ENCODE peak calls at places on chromosome 5, in nine cellular contexts. Q, W, H, Y, M, K, B, X and P are unnamed samples.

GRCh38 chr5:173963867-173964429 is 25.0 kb upstream of the C5orf47 start:
- DNase-seq in K (no peak), Q (no peak), H (no peak), X (peak), W (no peak), M (no peak), B (no peak), Y (peak), P (no peak)

GRCh38 chr5:172452398-172453205 is 1.7 kb downstream of the SH3PXD2B start:
- DNase-seq in M (peak), X (no peak), H (no peak), K (peak), B (no peak), Y (peak), W (no peak), Q (peak), P (no peak)

GRCh38 chr5:8184455-8185063 is 315.6 kb downstream of the MTRR start:
- DNase-seq in B (peak), K (peak), M (no peak), W (peak), H (no peak), X (peak), Q (peak), Y (peak), P (no peak)

GRCh38 chr5:91469517-91470165 is 86.5 kb upstream of the ARRDC3 start:
- DNase-seq in W (no peak), H (no peak), M (peak), B (no peak), K (no peak), Q (no peak), X (no peak), Y (no peak), P (peak)

GRCh38 chr5:54663876-54664275 is 146.3 kb downstream of the SNX18 start:
- DNase-seq in B (no peak), Y (peak), Q (peak), H (peak), M (peak), W (no peak), X (no peak), K (no peak), P (no peak)

GRCh38 chr5:68381060-68381459 is 165.5 kb downstream of the PIK3R1 start:
- DNase-seq in Q (no peak), M (no peak), K (no peak), B (no peak), H (no peak), Y (no peak), W (no peak), X (no peak), P (no peak)

GRCh38 chr5:56581426-56581825 is 233.9 kb upstream of the MAP3K1 start:
- DNase-seq in Y (no peak), B (no peak), K (no peak), W (no peak), X (no peak), Q (no peak), H (no peak), M (no peak), P (no peak)

GRCh38 chr5:181171782-181172181 is 24.4 kb downstream of the OR2V2 start:
- DNase-seq in Y (no peak), X (no peak), Q (no peak), B (no peak), K (no peak), W (no peak), H (no peak), M (no peak), P (no peak)

GRCh38 chr5:176542135-176542595 is 5.0 kb upstream of the RNF44 start:
- DNase-seq in B (peak), K (peak), H (peak), X (no peak), Q (no peak), M (no peak), Y (no peak), W (peak), P (no peak)

GRCh38 chr5:173477320-173478055 is 139.0 kb downstream of the BOD1 start:
- DNase-seq in M (no peak), Q (peak), K (no peak), H (no peak), W (no peak), X (no peak), B (no peak), Y (no peak), P (no peak)

GRCh38 chr5:150912312-150912814 is 7.6 kb upstream of the ZNF300 start:
- DNase-seq in X (no peak), M (no peak), B (no peak), K (no peak), W (no peak), H (no peak), Y (no peak), Q (no peak), P (no peak)

GRCh38 chr5:169711826-169712225 is 74.8 kb downstream of the DOCK2 start:
- DNase-seq in K (no peak), Q (no peak), Y (no peak), X (no peak), M (no peak), W (no peak), B (no peak), H (no peak), P (no peak)

GRCh38 chr5:109718216-109718615 is 28.5 kb downstream of the MAN2A1 start:
- DNase-seq in Q (no peak), K (no peak), Y (peak), M (no peak), W (no peak), X (no peak), H (no peak), B (no peak), P (no peak)

GRCh38 chr5:161138751-161139455 is 286.9 kb upstream of the ATP10B start:
- DNase-seq in Q (no peak), X (no peak), M (no peak), K (no peak), Y (no peak), B (no peak), W (no peak), H (no peak), P (no peak)